ENCODE peak calls at places on chromosomes 6 and 20, in seven cellular contexts. I is stomach, J is HL-60, N is left ventricle myocardium inferior, M is GM06990, S is aorta, V is fibroblast of lung. P is an unnamed sample. For H3K27me3, the result is how much of the 10 kb centered on the place peaks cover.

GRCh38 chr6:28838634-28839442 is 84.9 kb downstream of the TRIM27 start:
- DNase-seq in I (peak), J (peak), N (peak), M (peak), S (peak), V (peak), P (peak)

GRCh38 chr6:158020272-158020711 is 38.6 kb downstream of the SYNJ2 start:
- DNase-seq in I (no peak), J (no peak), N (no peak), M (no peak), S (no peak), V (no peak), P (no peak)

GRCh38 chr6:87658516-87658915 is 43.5 kb downstream of the AKIRIN2 start:
- DNase-seq in I (no peak), J (no peak), N (no peak), M (no peak), S (no peak), V (peak), P (no peak)

GRCh38 chr6:163935158-163935762 is 520.7 kb downstream of the QKI start:
- DNase-seq in I (no peak), J (no peak), N (no peak), M (no peak), S (no peak), V (peak), P (no peak)

GRCh38 chr20:51318058-51318960 is 224.2 kb downstream of the NFATC2 start:
- DNase-seq in I (peak), J (peak), N (peak), M (no peak), S (peak), V (no peak), P (no peak)

GRCh38 chr6:169793408-169793807 is 42.0 kb downstream of the ERMARD start:
- DNase-seq in I (no peak), J (no peak), N (no peak), M (no peak), S (no peak), V (no peak), P (no peak)

GRCh38 chr6:122400467-122401089 is 1.1 kb downstream of the HSF2 start:
- DNase-seq in I (no peak), J (no peak), N (no peak), M (peak), S (no peak), V (no peak), P (no peak)

GRCh38 chr20:41140226-41141133 is 3.1 kb downstream of the PLCG1 start:
- DNase-seq in I (no peak), J (no peak), N (no peak), M (no peak), S (no peak), V (no peak), P (no peak)

GRCh38 chr6:97059473-97059872 is 134.9 kb downstream of the KLHL32 start:
- DNase-seq in I (no peak), J (peak), N (no peak), M (peak), S (no peak), V (peak), P (no peak)

GRCh38 chr6:133951881-133952814 is 876 bp upstream of the TBPL1 start:
- DNase-seq in I (peak), J (peak), N (peak), M (peak), S (peak), V (peak), P (peak)

GRCh38 chr6:88232753-88233152 is 66.6 kb upstream of the CNR1 start:
- DNase-seq in I (no peak), J (no peak), N (no peak), M (no peak), S (no peak), V (no peak), P (no peak)

GRCh38 chr20:47785900-47786762 is 850 bp upstream of the SULF2 start:
- DNase-seq in I (peak), J (no peak), N (peak), M (peak), S (peak), V (peak), P (no peak)

GRCh38 chr6:139883776-139884175 is 509.3 kb upstream of the CITED2 start:
- DNase-seq in I (no peak), J (no peak), N (no peak), M (no peak), S (no peak), V (peak), P (no peak)

GRCh38 chr20:50721881-50722281 is 9.5 kb upstream of the PARD6B start:
- DNase-seq in I (peak), J (no peak), N (peak), M (no peak), S (peak), V (no peak), P (no peak)

GRCh38 chr6:30323806-30324205 is 2.9 kb upstream of the TRIM39 start:
- DNase-seq in I (no peak), J (no peak), N (no peak), M (no peak), S (no peak), V (peak), P (no peak)

GRCh38 chr20:10419550-10420133 is 14.4 kb downstream of the MKKS start:
- DNase-seq in I (no peak), J (no peak), N (no peak), M (no peak), S (no peak), V (peak), P (no peak)

GRCh38 chr20:32798046-32798985 is 21.4 kb upstream of the MAPRE1 start:
- DNase-seq in I (no peak), J (no peak), N (no peak), M (no peak), S (no peak), V (no peak), P (no peak)

GRCh38 chr6:31180500-31180899 is 10.0 kb upstream of the POU5F1 start:
- DNase-seq in I (no peak), J (no peak), N (peak), M (peak), S (peak), V (peak), P (peak)

GRCh38 chr6:118968416-118968815 is 33.5 kb upstream of the MCM9 start:
- DNase-seq in I (no peak), J (no peak), N (no peak), M (no peak), S (no peak), V (peak), P (no peak)

GRCh38 chr20:50713677-50714101 is 17.7 kb upstream of the PARD6B start:
- DNase-seq in I (peak), J (no peak), N (no peak), M (no peak), S (no peak), V (peak), P (no peak)

GRCh38 chr20:9390441-9390840 is 123.9 kb upstream of the LAMP5 start:
- DNase-seq in I (no peak), J (no peak), N (no peak), M (no peak), S (no peak), V (no peak), P (no peak)

GRCh38 chr6:67160820-67161219 is 1453.8 kb upstream of the EYS start:
- DNase-seq in I (no peak), J (no peak), N (no peak), M (no peak), S (no peak), V (no peak), P (no peak)

GRCh38 chr20:15905661-15906060 is 667.6 kb downstream of the KIF16B start:
- DNase-seq in I (no peak), J (no peak), N (no peak), M (no peak), S (no peak), V (no peak), P (no peak)

GRCh38 chr20:46009847-46010246 is 1.1 kb downstream of the MMP9 start:
- DNase-seq in I (no peak), J (no peak), N (no peak), M (no peak), S (no peak), V (no peak), P (no peak)

GRCh38 chr6:39251406-39251805 is 22.1 kb upstream of the KCNK5 start:
- DNase-seq in I (no peak), J (no peak), N (no peak), M (no peak), S (no peak), V (no peak), P (no peak)

GRCh38 chr6:18707714-18708439 is 320.7 kb downstream of the RNF144B start:
- DNase-seq in I (no peak), J (no peak), N (no peak), M (no peak), S (no peak), V (no peak), P (no peak)

GRCh38 chr6:149373511-149373910 is 26.6 kb upstream of the SUMO4 start:
- DNase-seq in I (no peak), J (no peak), N (no peak), M (no peak), S (no peak), V (no peak), P (no peak)

GRCh38 chr6:46290916-46291633 is 120.3 kb upstream of the ENPP5 start:
- DNase-seq in I (no peak), J (no peak), N (no peak), M (no peak), S (no peak), V (no peak), P (no peak)

GRCh38 chr20:62638055-62638570 is 4.2 kb upstream of the SLCO4A1 start:
- DNase-seq in I (no peak), J (no peak), N (no peak), M (no peak), S (no peak), V (no peak), P (no peak)

GRCh38 chr6:119350202-119351004 is 842 bp upstream of the MAN1A1 start:
- DNase-seq in I (no peak), J (no peak), N (no peak), M (peak), S (no peak), V (peak), P (no peak)

GRCh38 chr6:85747654-85748053 is 105.0 kb upstream of the SYNCRIP start:
- DNase-seq in I (no peak), J (no peak), N (no peak), M (no peak), S (no peak), V (peak), P (peak)

GRCh38 chr6:134379086-134379485 is 61.2 kb upstream of the SGK1 start:
- DNase-seq in I (peak), J (no peak), N (no peak), M (peak), S (no peak), V (no peak), P (no peak)

GRCh38 chr20:9886227-9886626 is 47.4 kb upstream of the PAK5 start:
- DNase-seq in I (no peak), J (no peak), N (no peak), M (no peak), S (no peak), V (peak), P (no peak)

GRCh38 chr20:47304287-47304686 is 52.2 kb downstream of the ZMYND8 start:
- DNase-seq in I (peak), J (no peak), N (no peak), M (no peak), S (no peak), V (no peak), P (peak)

GRCh38 chr20:19974621-19975435 is 42.3 kb upstream of the NAA20 start:
- DNase-seq in I (peak), J (peak), N (peak), M (no peak), S (peak), V (peak), P (peak)

GRCh38 chr6:159828074-159828473 is 28.0 kb downstream of the PNLDC1 start:
- DNase-seq in I (no peak), J (no peak), N (no peak), M (no peak), S (no peak), V (peak), P (no peak)

GRCh38 chr6:166502453-166502852 is 84.0 kb downstream of the RAMACL start:
- DNase-seq in I (no peak), J (no peak), N (peak), M (no peak), S (no peak), V (no peak), P (no peak)

GRCh38 chr6:14676084-14676483 is 558.5 kb downstream of the CD83 start:
- DNase-seq in I (no peak), J (no peak), N (no peak), M (no peak), S (no peak), V (peak), P (no peak)

GRCh38 chr20:2806351-2806701 is 5.9 kb upstream of the CPXM1 start:
- DNase-seq in I (no peak), J (no peak), N (no peak), M (no peak), S (no peak), V (no peak), P (no peak)

GRCh38 chr20:2805682-2806350 is 5.4 kb upstream of the CPXM1 start:
- DNase-seq in I (no peak), J (no peak), N (no peak), M (no peak), S (no peak), V (peak), P (no peak)

GRCh38 chr20:2809690-2810089 is 5.1 kb upstream of the C20orf141 start:
- DNase-seq in I (no peak), J (no peak), N (no peak), M (no peak), S (no peak), V (no peak), P (no peak)

GRCh38 chr20:2804921-2805681 is 4.7 kb upstream of the CPXM1 start:
- DNase-seq in I (no peak), J (no peak), N (no peak), M (no peak), S (no peak), V (no peak), P (no peak)

GRCh38 chr20:2807019-2807418 is 6.6 kb upstream of the CPXM1 start:
- DNase-seq in I (no peak), J (no peak), N (no peak), M (no peak), S (no peak), V (no peak), P (no peak)
- H3K27me3 ChIP-seq in I (under half), J (under half), N (half or more), M (under half), S (under half), V (under half), P (under half)

DNA sequence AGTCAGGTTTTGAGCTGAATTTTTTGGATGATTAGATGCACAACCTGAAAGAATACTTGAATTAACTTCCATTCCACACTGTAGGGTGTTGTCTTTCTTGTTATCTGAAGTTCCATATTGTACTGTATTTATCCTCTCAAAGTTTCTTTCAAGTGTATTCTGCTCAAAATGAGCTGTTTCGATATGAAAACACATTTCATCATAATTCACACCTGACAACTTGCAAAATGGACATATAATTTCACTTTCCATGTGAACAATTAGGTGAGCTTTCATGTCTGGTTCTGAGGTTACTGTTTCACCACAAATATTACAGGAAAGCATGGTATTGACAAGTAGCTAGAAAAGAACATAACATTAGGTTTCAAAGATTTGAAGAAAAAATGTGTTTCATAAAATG is 1.7 kb downstream of the ZUP1 start:
- DNase-seq in I (no peak), J (no peak), N (no peak), M (peak), S (no peak), V (no peak), P (no peak)
- H3K4me3 ChIP-seq in I (no peak), J (peak), N (no peak), M (peak), S (no peak), V (peak), P (no peak)

GRCh38 chr20:57248132-57248797 is 18.2 kb downstream of the BMP7 start:
- DNase-seq in I (no peak), J (no peak), N (no peak), M (no peak), S (no peak), V (no peak), P (no peak)
- H3K27me3 ChIP-seq in I (under half), J (under half), N (under half), M (under half), S (under half), V (under half), P (under half)

GRCh38 chr20:4593149-4593525 is 128.6 kb upstream of the PRND start:
- DNase-seq in I (no peak), J (no peak), N (no peak), M (no peak), S (no peak), V (no peak), P (no peak)

GRCh38 chr20:4592316-4593148 is 129.2 kb upstream of the PRND start:
- DNase-seq in I (peak), J (peak), N (peak), M (peak), S (peak), V (peak), P (no peak)

GRCh38 chr20:4597215-4597614 is 124.5 kb upstream of the PRND start:
- DNase-seq in I (no peak), J (no peak), N (no peak), M (no peak), S (no peak), V (no peak), P (no peak)

GRCh38 chr20:4591975-4592315 is 129.8 kb upstream of the PRND start:
- DNase-seq in I (no peak), J (no peak), N (no peak), M (no peak), S (no peak), V (no peak), P (no peak)
- H3K4me3 ChIP-seq in I (no peak), J (no peak), N (no peak), M (no peak), S (no peak), V (no peak), P (no peak)

DNA sequence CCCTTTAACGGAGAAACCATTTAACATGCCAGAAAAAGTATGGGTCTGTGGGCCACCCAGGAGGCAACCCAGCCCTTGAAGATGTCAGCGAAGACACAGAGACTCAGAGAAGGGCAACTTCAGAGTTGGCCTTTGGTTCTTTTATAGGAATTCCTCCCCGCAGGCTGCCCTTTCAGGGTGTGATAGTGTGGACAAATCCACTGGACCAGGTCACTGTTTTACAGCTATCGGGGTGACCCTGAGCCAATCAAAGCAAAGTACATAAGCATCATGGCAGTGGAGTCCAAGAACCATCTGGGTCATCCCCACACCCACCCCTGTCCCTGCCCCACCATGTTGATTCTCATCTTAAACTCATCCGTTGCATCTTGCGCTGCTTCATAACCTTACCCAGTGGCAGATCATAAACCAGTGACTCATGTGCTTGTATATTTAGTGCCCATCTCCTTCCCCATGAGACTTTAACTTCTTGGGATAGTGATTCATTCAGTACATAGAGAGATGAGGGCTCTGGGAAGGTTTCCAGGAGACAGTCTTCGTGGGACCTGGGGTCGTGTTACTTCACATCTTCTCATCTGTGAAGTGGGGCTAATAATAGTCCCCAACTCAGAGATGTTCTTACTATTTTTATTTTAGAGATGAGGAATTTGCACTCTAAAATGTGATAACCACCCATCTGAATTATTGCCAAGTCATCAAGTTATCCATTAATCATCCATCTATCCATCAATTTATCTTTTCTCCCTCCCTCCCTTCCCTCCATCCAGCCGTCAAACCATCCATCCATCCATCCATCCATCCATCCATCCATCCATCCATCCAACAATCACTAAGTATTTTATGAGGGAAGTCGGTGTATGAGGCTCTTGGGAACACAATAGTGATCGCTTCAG is 51.0 kb downstream of the EDN3 start:
- DNase-seq in I (no peak), J (no peak), N (no peak), M (no peak), S (no peak), V (no peak), P (no peak)
- H3K27me3 ChIP-seq in I (under half), J (under half), N (half or more), M (under half), S (under half), V (under half), P (under half)

DNA sequence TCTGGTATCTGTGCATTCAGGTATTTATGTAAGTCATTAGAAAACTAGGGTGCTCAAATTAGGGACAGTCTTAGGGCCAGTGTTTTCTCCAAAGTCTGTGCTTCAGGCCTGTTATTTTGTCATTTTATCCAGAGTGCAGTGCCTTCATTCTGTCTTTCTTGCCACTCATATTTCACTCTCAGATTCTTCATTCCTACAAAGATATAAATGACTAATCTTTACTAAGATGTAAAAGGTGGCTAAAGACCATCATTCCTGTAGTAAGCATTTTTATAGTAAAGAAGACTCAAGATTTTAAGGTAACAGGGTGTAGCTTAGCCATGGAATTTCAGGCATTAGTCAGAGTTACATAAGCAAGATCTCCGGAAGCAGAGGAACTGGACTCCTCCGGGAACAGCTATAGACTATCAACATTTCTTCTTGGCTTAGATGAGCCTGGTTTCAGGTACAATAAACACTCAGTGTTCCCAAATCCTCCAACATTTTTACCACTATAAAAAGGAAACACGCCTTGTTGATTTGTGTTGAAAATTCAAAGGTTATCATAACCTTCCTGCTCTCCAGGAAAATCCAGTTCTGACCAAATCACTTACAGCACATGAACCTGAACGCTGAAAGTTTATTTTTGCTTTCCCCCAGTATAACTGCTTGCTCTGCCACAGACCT is 23.8 kb downstream of the SERPINB1 start:
- DNase-seq in I (no peak), J (no peak), N (no peak), M (no peak), S (no peak), V (peak), P (no peak)
- H3K4me3 ChIP-seq in I (no peak), J (no peak), N (peak), M (no peak), S (peak), V (no peak), P (no peak)

P was measured in BJ.